ENCODE peak calls at places on chromosomes 16 and 17, in four cellular contexts. J is astrocyte, I is left ventricle myocardium inferior, W is cardiac muscle cell. E is an unnamed sample. For H3K4me1, the result is how much of the 10 kb centered on the place peaks cover.

GRCh38 chr16:29767062-29767461 is 11.0 kb upstream of the ZG16 start:
- DNase-seq in J (no peak), I (no peak), W (no peak), E (no peak)

GRCh38 chr17:17216776-17217175 is 10.6 kb upstream of the PLD6 start:
- DNase-seq in J (no peak), I (no peak), W (no peak), E (no peak)

GRCh38 chr16:2486645-2487516 is 12.0 kb downstream of the TBC1D24 start:
- DNase-seq in J (no peak), I (peak), W (no peak), E (no peak)

GRCh38 chr16:54121539-54122295 is 164.9 kb downstream of the IRX3 start:
- DNase-seq in J (no peak), I (no peak), W (no peak), E (no peak)

GRCh38 chr17:60386475-60387058 is 5.4 kb downstream of the USP32 start:
- DNase-seq in J (no peak), I (no peak), W (no peak), E (no peak)

GRCh38 chr17:82367724-82368524 is 3.6 kb upstream of the UTS2R start:
- DNase-seq in J (no peak), I (no peak), W (peak), E (no peak)

GRCh38 chr17:63095879-63096278 is 129.8 kb downstream of the TANC2 start:
- DNase-seq in J (peak), I (no peak), W (no peak), E (no peak)

GRCh38 chr16:13961099-13961811 is 41.3 kb downstream of the ERCC4 start:
- DNase-seq in J (peak), I (no peak), W (peak), E (no peak)

GRCh38 chr16:75059411-75059810 is 57.2 kb downstream of the LDHD start:
- DNase-seq in J (no peak), I (no peak), W (no peak), E (no peak)

GRCh38 chr17:13646411-13646810 is 44.7 kb upstream of the HS3ST3A1 start:
- DNase-seq in J (peak), I (no peak), W (no peak), E (no peak)

GRCh38 chr17:266701-267656 is 85.5 kb upstream of the DOC2B start:
- DNase-seq in J (peak), I (peak), W (no peak), E (no peak)

GRCh38 chr17:66720027-66720426 is 114.9 kb upstream of the CACNG5 start:
- DNase-seq in J (no peak), I (no peak), W (no peak), E (no peak)

GRCh38 chr17:72249441-72249840 is 128.6 kb downstream of the SOX9 start:
- DNase-seq in J (no peak), I (no peak), W (no peak), E (peak)

GRCh38 chr17:29929006-29929543 is 953 bp downstream of the SSH2 start:
- DNase-seq in J (peak), I (no peak), W (peak), E (peak)

GRCh38 chr17:52823155-52823554 is 664.6 kb upstream of the CA10 start:
- DNase-seq in J (no peak), I (no peak), W (no peak), E (no peak)

GRCh38 chr17:77666480-77666879 is 292.0 kb upstream of the TNRC6C start:
- DNase-seq in J (no peak), I (no peak), W (no peak), E (no peak)

GRCh38 chr17:77665833-77666232 is 292.7 kb upstream of the TNRC6C start:
- DNase-seq in J (peak), I (no peak), W (no peak), E (no peak)

GRCh38 chr17:77666881-77667395 is 291.6 kb upstream of the TNRC6C start:
- DNase-seq in J (no peak), I (no peak), W (no peak), E (no peak)

GRCh38 chr17:77668518-77668917 is 290.0 kb upstream of the TNRC6C start:
- DNase-seq in J (no peak), I (no peak), W (no peak), E (no peak)

DNA sequence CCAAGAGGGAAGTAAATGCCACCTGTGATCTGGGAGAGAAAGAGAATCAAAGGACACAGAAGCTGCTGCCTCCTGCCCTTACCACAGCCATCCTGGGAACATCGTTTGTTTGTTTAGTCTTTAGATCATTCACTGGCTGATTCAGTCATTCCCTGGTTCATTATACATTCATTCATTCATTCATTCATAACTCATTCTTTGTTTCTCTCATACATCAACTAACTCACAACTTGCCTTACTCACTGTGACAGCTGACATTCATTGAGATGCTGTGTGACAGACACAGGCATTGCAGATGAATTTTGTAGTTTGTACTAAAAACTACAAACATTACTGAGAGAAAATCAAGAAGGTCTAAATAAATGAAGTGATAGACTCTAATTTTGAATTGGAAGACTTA is 291.0 kb upstream of the TNRC6C start:
- DNase-seq in J (no peak), I (no peak), W (no peak), E (no peak)
- H3K27ac ChIP-seq in J (no peak), I (no peak), W (no peak), E (no peak)

GRCh38 chr17:1560582-1561170 is 1.9 kb downstream of the PITPNA start:
- DNase-seq in J (no peak), I (no peak), W (no peak), E (no peak)
- H3K4me1 ChIP-seq in J (under half), I (under half), W (under half), E (under half)

GRCh38 chr17:80729016-80729415 is 184.4 kb downstream of the RPTOR start:
- DNase-seq in J (no peak), I (no peak), W (no peak), E (no peak)

GRCh38 chr17:80725532-80725931 is 180.9 kb downstream of the RPTOR start:
- DNase-seq in J (no peak), I (no peak), W (no peak), E (no peak)

GRCh38 chr17:80724723-80725388 is 180.2 kb downstream of the RPTOR start:
- DNase-seq in J (peak), I (no peak), W (no peak), E (peak)

GRCh38 chr17:80726558-80727408 is 182.1 kb downstream of the RPTOR start:
- DNase-seq in J (no peak), I (no peak), W (no peak), E (no peak)

DNA sequence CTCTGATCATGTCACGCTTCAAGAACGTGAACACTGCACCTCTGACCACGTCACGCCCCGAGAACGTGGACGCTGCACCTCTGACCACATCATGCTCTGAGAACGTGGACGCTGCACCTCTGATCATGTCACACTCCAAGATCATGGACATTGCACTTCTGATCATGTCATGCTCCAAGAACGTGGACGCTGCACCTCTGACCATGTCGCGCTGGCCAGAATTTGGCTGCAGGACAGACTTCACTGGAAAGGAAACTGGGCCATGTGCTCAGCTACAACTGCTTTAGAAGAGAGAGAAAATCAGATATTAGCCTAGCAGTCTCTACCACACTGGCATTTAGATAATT is 182.7 kb downstream of the RPTOR start:
- DNase-seq in J (no peak), I (no peak), W (no peak), E (no peak)
- H3K27ac ChIP-seq in J (no peak), I (no peak), W (no peak), E (no peak)

GRCh38 chr17:78897639-78897996 is 5.4 kb downstream of the CEP295NL start:
- DNase-seq in J (no peak), I (no peak), W (no peak), E (no peak)

GRCh38 chr17:78898947-78899346 is 4.1 kb downstream of the CEP295NL start:
- DNase-seq in J (no peak), I (no peak), W (no peak), E (no peak)

GRCh38 chr17:78899361-78900260 is 3.4 kb downstream of the CEP295NL start:
- DNase-seq in J (no peak), I (peak), W (peak), E (no peak)

GRCh38 chr17:78896834-78897638 is 6.0 kb downstream of the CEP295NL start:
- DNase-seq in J (no peak), I (no peak), W (no peak), E (no peak)

DNA sequence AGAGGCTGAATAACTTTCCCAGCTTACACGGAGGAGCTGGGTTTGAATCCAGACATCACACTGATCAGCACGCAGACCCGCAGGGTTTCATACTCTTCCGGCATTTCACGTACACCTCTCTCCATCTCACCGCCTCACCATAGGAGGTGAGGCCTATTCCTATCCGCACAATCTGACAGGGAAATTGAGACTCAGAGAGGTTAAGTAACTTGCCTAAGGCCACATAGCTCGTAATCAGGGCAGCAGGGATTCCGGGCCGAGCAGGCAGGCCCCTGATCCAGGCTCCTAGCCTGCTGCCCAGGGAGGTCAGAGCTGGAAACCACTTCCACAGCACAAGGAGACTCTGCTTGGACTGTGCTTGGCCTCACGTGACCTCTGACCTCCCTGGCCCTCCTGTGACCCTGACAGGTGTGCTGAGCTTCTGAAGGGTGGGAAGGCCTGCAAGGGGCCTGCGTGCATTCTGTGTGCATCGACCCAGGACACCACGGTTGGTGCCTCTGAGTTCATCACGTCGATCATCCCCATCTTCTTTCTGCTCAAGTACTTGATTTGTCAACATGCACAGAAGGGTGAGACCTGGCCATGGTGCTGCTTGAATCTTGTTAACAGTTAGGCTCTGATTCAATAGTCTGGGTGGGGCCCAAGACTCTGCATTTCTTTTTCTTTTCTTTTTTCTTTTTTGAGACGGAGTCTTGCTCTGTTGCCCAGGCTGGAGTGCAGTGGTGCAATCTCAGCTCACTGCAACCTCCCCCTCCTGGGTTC is 4.7 kb downstream of the CEP295NL start:
- DNase-seq in J (no peak), I (no peak), W (no peak), E (no peak)
- H3K4me1 ChIP-seq in J (under half), I (half or more), W (under half), E (under half)

GRCh38 chr17:75498726-75499213 is 16.6 kb downstream of the CASKIN2 start:
- DNase-seq in J (no peak), I (no peak), W (no peak), E (no peak)

GRCh38 chr17:75501378-75502071 is 13.8 kb downstream of the CASKIN2 start:
- DNase-seq in J (no peak), I (no peak), W (no peak), E (no peak)

GRCh38 chr17:75498019-75498725 is 17.2 kb downstream of the CASKIN2 start:
- DNase-seq in J (no peak), I (no peak), W (no peak), E (no peak)

GRCh38 chr17:75500419-75501216 is 14.7 kb downstream of the CASKIN2 start:
- DNase-seq in J (no peak), I (no peak), W (no peak), E (no peak)

GRCh38 chr17:75499313-75500022 is 15.9 kb downstream of the CASKIN2 start:
- DNase-seq in J (no peak), I (no peak), W (no peak), E (no peak)
- H3K27ac ChIP-seq in J (no peak), I (peak), W (peak), E (no peak)

GRCh38 chr17:77441130-77441920 is 300.6 kb downstream of the SEC14L1 start:
- DNase-seq in J (no peak), I (no peak), W (no peak), E (no peak)
- H3K4me1 ChIP-seq in J (under half), I (half or more), W (under half), E (under half)

DNA sequence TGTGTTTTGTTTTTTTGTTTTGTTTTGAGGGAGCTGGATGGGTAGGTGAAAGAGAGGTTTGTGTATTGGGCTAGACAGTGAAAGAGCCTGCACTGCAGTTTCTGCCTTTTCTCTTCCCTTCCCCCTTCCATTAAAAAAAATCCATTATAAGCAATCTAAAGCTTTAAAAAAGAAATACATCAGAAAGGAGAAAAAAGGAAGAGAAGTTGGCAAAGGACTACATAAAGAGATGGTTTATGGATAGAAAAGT is 10.7 kb upstream of the EEF2K start:
- DNase-seq in J (no peak), I (no peak), W (no peak), E (no peak)
- H3K27ac ChIP-seq in J (no peak), I (peak), W (peak), E (no peak)

DNA sequence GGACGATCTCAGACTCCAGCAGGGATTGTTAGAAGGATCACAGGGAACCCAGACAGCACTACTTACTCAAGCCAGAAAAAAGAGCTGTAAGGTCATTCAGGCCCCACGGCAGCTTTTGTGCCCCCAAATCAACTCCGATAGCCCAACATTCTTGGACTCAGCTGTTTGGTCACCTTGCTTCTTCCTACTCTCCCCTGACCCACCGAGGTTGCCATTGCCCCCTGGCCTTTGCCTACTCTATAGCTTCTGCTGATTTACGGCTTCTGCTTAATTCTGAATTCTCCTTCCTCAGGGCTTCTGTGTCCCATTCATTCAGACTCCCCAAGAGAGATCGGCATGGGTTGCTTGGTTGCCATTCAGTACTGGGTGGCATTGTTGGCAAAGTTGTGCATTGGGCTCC is 8.6 kb upstream of the ITPRIPL2 start:
- DNase-seq in J (no peak), I (no peak), W (no peak), E (no peak)
- H3K4me1 ChIP-seq in J (under half), I (under half), W (under half), E (under half)

GRCh38 chr17:4861052-4861451 is 27.9 kb downstream of the MINK1 start:
- DNase-seq in J (no peak), I (no peak), W (no peak), E (no peak)

GRCh38 chr17:4858880-4859260 is 25.7 kb downstream of the MINK1 start:
- DNase-seq in J (peak), I (peak), W (no peak), E (peak)

GRCh38 chr17:4860651-4861050 is 27.5 kb downstream of the MINK1 start:
- DNase-seq in J (no peak), I (no peak), W (no peak), E (no peak)

GRCh38 chr17:4858068-4858879 is 25.1 kb downstream of the MINK1 start:
- DNase-seq in J (no peak), I (no peak), W (no peak), E (no peak)

DNA sequence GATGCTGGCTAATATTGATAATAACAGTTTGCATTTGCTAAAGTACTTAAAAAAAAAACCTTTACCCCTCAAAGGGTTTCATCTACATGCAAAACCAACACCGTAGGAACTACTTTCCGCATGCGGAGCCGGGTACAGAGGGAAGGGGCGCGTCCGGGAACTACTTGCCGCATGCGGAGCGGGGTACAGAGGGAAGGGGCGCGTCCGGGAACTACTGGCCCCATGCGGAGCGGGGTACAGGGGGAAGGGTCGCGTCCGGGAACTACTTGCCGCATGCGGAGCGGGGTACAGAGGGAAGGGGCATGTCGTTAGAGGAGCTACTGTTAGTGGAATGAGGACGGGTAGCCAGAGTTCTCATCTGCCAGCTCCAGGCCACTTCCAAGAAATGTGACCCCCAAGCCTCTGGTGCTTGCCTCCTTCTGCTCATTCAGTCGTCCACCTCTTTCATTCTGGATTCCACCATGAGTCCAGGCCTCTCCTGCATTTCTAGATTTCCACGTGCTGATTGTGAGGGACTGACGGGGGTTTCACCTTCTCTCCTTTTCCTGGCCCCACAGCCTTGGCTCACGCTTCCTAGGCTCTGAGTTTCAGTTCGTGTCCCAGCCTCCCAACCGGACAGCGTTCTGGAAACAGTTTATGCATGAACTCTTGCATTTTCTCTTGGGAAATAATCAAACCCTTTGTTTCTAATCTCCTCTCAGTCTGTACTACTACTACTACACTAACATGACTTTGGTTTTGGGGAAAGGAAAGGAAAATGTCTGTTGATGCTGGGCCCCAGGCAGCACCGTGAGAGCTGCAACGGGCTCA is 26.9 kb downstream of the MINK1 start:
- DNase-seq in J (no peak), I (no peak), W (no peak), E (no peak)
- H3K27ac ChIP-seq in J (no peak), I (peak), W (no peak), E (peak)

GRCh38 chr17:15240617-15241016 is 24.5 kb downstream of the PMP22 start:
- DNase-seq in J (no peak), I (no peak), W (no peak), E (no peak)
- H3K4me1 ChIP-seq in J (under half), I (half or more), W (under half), E (under half)

E was measured in foreskin keratinocyte.